ENCODE peak calls at places on chromosomes 12 and 14, in eight cellular contexts. A is Panc1, N is esophagus squamous epithelium, I is pancreas, T is lung, D is sigmoid colon, K is A549, Y is mucosa of descending colon. Z is an unnamed sample.

GRCh38 chr12:11807453-11807852 is 158.0 kb downstream of the ETV6 start:
- DNase-seq in A (no peak), N (no peak), I (no peak), T (no peak), D (no peak), K (no peak), Y (no peak), Z (no peak)

GRCh38 chr12:43317156-43317555 is 234.8 kb downstream of the ADAMTS20 start:
- DNase-seq in A (no peak), N (no peak), I (no peak), T (no peak), D (no peak), K (no peak), Y (no peak), Z (no peak)

GRCh38 chr14:54147285-54147684 is 190.7 kb upstream of the BMP4 start:
- DNase-seq in A (no peak), N (no peak), I (no peak), T (no peak), D (no peak), K (no peak), Y (no peak), Z (no peak)

GRCh38 chr12:120257041-120257821 is 8.3 kb downstream of the PXN start:
- DNase-seq in A (no peak), N (no peak), I (peak), T (no peak), D (peak), K (no peak), Y (no peak), Z (no peak)

GRCh38 chr12:4849946-4850345 is 59.8 kb upstream of the KCNA1 start:
- DNase-seq in A (no peak), N (no peak), I (no peak), T (no peak), D (no peak), K (no peak), Y (no peak), Z (no peak)

GRCh38 chr14:74518221-74518620 is 24.7 kb downstream of the ISCA2 start:
- DNase-seq in A (no peak), N (no peak), I (no peak), T (no peak), D (peak), K (no peak), Y (peak), Z (no peak)

GRCh38 chr12:13652105-13652504 is 329.3 kb downstream of the GRIN2B start:
- DNase-seq in A (no peak), N (no peak), I (no peak), T (peak), D (no peak), K (no peak), Y (no peak), Z (no peak)

GRCh38 chr14:67820428-67820881 is 876 bp downstream of the RAD51B start:
- DNase-seq in A (peak), N (no peak), I (no peak), T (no peak), D (no peak), K (peak), Y (no peak), Z (no peak)

GRCh38 chr12:127145929-127146789 is 1120.8 kb upstream of the TMEM132C start:
- DNase-seq in A (no peak), N (no peak), I (peak), T (peak), D (peak), K (peak), Y (peak), Z (no peak)

GRCh38 chr14:80310950-80311349 is 99.6 kb upstream of the DIO2 start:
- DNase-seq in A (no peak), N (no peak), I (no peak), T (no peak), D (no peak), K (no peak), Y (no peak), Z (no peak)

GRCh38 chr12:107377596-107378385 is 284.4 kb upstream of the CRY1 start:
- DNase-seq in A (no peak), N (no peak), I (no peak), T (no peak), D (no peak), K (no peak), Y (no peak), Z (no peak)

GRCh38 chr12:49260165-49260564 is 4.7 kb upstream of the TUBA1C start:
- DNase-seq in A (no peak), N (no peak), I (no peak), T (no peak), D (no peak), K (no peak), Y (no peak), Z (no peak)

GRCh38 chr14:104169005-104169764 is 30.8 kb downstream of the KIF26A start:
- DNase-seq in A (no peak), N (no peak), I (no peak), T (no peak), D (no peak), K (no peak), Y (no peak), Z (no peak)

GRCh38 chr14:85811340-85811739 is 281.4 kb downstream of the FLRT2 start:
- DNase-seq in A (no peak), N (no peak), I (no peak), T (no peak), D (no peak), K (no peak), Y (no peak), Z (no peak)

GRCh38 chr14:35438910-35439713 is 34.6 kb upstream of the NFKBIA start:
- DNase-seq in A (no peak), N (no peak), I (no peak), T (no peak), D (no peak), K (no peak), Y (no peak), Z (no peak)

GRCh38 chr14:59464651-59465569 is at the start of gene GPR135:
- DNase-seq in A (no peak), N (no peak), I (peak), T (peak), D (peak), K (no peak), Y (peak), Z (peak)

GRCh38 chr14:59161571-59162175 is 26.8 kb upstream of the DAAM1 start:
- DNase-seq in A (no peak), N (no peak), I (no peak), T (no peak), D (no peak), K (peak), Y (no peak), Z (peak)

DNA sequence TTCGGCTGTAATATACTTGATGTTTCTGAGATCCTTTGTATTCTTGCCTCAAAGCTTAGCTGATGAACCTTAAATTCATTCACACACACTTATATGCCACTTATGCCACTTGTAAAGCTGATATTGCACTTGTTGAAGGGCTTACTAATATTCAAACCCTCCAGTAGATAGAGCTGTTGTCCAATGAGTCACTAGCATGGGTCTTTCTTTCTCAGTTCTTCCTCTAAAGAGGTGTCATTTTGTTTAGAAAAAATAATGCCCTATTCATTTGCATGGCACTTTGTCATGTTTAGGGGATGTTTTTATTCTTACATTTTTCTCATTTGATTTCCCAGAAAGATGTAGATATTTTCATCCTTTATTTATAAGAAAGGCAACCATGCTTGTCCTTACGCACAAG is 56.4 kb downstream of the MON2 start:
- DNase-seq in A (no peak), N (no peak), I (no peak), T (no peak), D (no peak), K (no peak), Y (no peak), Z (no peak)
- TF ChIP-seq CTCF in A (no peak), N (no peak), I (no peak), T (no peak), D (no peak), K (peak), Y (no peak), Z (no peak)

GRCh38 chr12:93500201-93500600 is 32.9 kb downstream of the MRPL42 start:
- DNase-seq in A (no peak), N (no peak), I (no peak), T (no peak), D (no peak), K (no peak), Y (no peak), Z (no peak)

GRCh38 chr12:93507151-93507550 is 39.8 kb downstream of the MRPL42 start:
- DNase-seq in A (no peak), N (no peak), I (no peak), T (no peak), D (no peak), K (no peak), Y (no peak), Z (no peak)

GRCh38 chr12:93497456-93497855 is 30.1 kb downstream of the MRPL42 start:
- DNase-seq in A (no peak), N (no peak), I (no peak), T (no peak), D (no peak), K (no peak), Y (no peak), Z (no peak)

GRCh38 chr12:93500667-93501066 is 33.4 kb downstream of the MRPL42 start:
- DNase-seq in A (no peak), N (no peak), I (no peak), T (no peak), D (no peak), K (no peak), Y (no peak), Z (no peak)

GRCh38 chr12:93502802-93503623 is 35.7 kb downstream of the MRPL42 start:
- DNase-seq in A (peak), N (no peak), I (peak), T (peak), D (no peak), K (no peak), Y (no peak), Z (peak)
- TF ChIP-seq CTCF in A (peak), N (peak), I (peak), T (peak), D (peak), K (peak), Y (peak), Z (peak)

GRCh38 chr12:124162151-124163110 is 132.5 kb upstream of the RFLNA start:
- DNase-seq in A (no peak), N (no peak), I (no peak), T (no peak), D (no peak), K (no peak), Y (peak), Z (no peak)
- TF ChIP-seq CTCF in A (no peak), N (no peak), I (no peak), T (no peak), D (no peak), K (no peak), Y (no peak), Z (no peak)

GRCh38 chr12:56315626-56316473 is at the start of gene CNPY2:
- DNase-seq in A (peak), N (peak), I (peak), T (peak), D (peak), K (peak), Y (peak), Z (peak)
- TF ChIP-seq CTCF in A (no peak), N (no peak), I (peak), T (no peak), D (no peak), K (no peak), Y (no peak), Z (no peak)

DNA sequence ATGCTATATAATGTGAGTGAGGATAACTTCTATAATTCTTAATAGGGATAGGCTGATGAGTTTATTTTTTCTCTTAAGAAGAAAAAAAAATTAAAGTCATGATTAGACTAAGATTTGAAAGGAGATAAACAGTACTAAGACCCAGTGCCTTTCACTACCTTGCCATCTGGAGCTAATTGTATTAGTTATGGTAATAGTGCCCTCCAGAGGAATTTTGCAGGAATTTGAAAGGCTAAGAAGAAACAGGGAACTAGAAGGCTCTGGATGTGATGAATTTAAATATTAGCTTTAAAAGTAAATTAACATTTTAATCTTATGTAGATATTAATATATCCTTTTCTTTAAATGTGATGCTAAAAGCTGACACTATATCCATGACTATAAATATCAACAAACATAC is 36.6 kb upstream of the PIK3C2G start:
- DNase-seq in A (peak), N (no peak), I (no peak), T (no peak), D (no peak), K (peak), Y (no peak), Z (no peak)
- TF ChIP-seq CTCF in A (peak), N (peak), I (peak), T (no peak), D (peak), K (peak), Y (no peak), Z (peak)

GRCh38 chr12:67268896-67269631 is at the start of gene CAND1:
- DNase-seq in A (peak), N (peak), I (peak), T (peak), D (peak), K (peak), Y (peak), Z (peak)
- TF ChIP-seq CTCF in A (no peak), N (no peak), I (no peak), T (no peak), D (no peak), K (peak), Y (no peak), Z (no peak)

GRCh38 chr14:28773176-28773575 is 6.6 kb downstream of the FOXG1 start:
- DNase-seq in A (no peak), N (no peak), I (no peak), T (no peak), D (no peak), K (no peak), Y (no peak), Z (no peak)
- TF ChIP-seq CTCF in A (no peak), N (no peak), I (no peak), T (no peak), D (no peak), K (no peak), Y (no peak), Z (no peak)